ENCODE peak calls at places on chromosomes 2 and 18, in five cellular contexts. One of them, this sample, is unnamed. For H3K4me1 and H3K9me3, the result is how much of the 10 kb centered on the place peaks cover.

GRCh38 chr2:54524236-54524991 is 68.3 kb downstream of the SPTBN1 start:
- DNase-seq in transverse colon: no peak
- DNase-seq in right atrium auricular region: no peak
- DNase-seq in K562: no peak
- DNase-seq in cardiac muscle cell: peak
- DNase-seq in this sample: no peak

GRCh38 chr2:118737690-118738089 is 109.8 kb downstream of the EN1 start:
- DNase-seq in transverse colon: no peak
- DNase-seq in right atrium auricular region: peak
- DNase-seq in K562: no peak
- DNase-seq in cardiac muscle cell: no peak
- DNase-seq in this sample: no peak

GRCh38 chr2:155600914-155601760 is 731.4 kb downstream of the NR4A2 start:
- DNase-seq in transverse colon: no peak
- DNase-seq in right atrium auricular region: no peak
- DNase-seq in K562: no peak
- DNase-seq in cardiac muscle cell: no peak
- DNase-seq in this sample: no peak

GRCh38 chr2:106143495-106144215 is 50.4 kb downstream of the UXS1 start:
- DNase-seq in transverse colon: no peak
- DNase-seq in right atrium auricular region: no peak
- DNase-seq in K562: no peak
- DNase-seq in cardiac muscle cell: no peak
- DNase-seq in this sample: no peak

GRCh38 chr2:119462574-119462973 is 30.9 kb downstream of the TMEM37 start:
- DNase-seq in transverse colon: no peak
- DNase-seq in right atrium auricular region: no peak
- DNase-seq in K562: no peak
- DNase-seq in cardiac muscle cell: no peak
- DNase-seq in this sample: no peak

GRCh38 chr2:3594493-3595281 is at the start of gene COLEC11:
- DNase-seq in transverse colon: no peak
- DNase-seq in right atrium auricular region: peak
- DNase-seq in K562: peak
- DNase-seq in cardiac muscle cell: peak
- DNase-seq in this sample: no peak

GRCh38 chr18:74040459-74041332 is 106.9 kb downstream of the FBXO15 start:
- DNase-seq in transverse colon: peak
- DNase-seq in right atrium auricular region: no peak
- DNase-seq in K562: peak
- DNase-seq in cardiac muscle cell: peak
- DNase-seq in this sample: peak

GRCh38 chr2:236554629-236555282 is 14.9 kb upstream of the ACKR3 start:
- DNase-seq in transverse colon: no peak
- DNase-seq in right atrium auricular region: no peak
- DNase-seq in K562: no peak
- DNase-seq in cardiac muscle cell: no peak
- DNase-seq in this sample: no peak

GRCh38 chr18:48454146-48454796 is 45.1 kb upstream of the ZBTB7C start:
- DNase-seq in transverse colon: no peak
- DNase-seq in right atrium auricular region: peak
- DNase-seq in K562: no peak
- DNase-seq in cardiac muscle cell: no peak
- DNase-seq in this sample: no peak

GRCh38 chr18:74633652-74634352 is 36.1 kb downstream of the ZNF407 start:
- DNase-seq in transverse colon: no peak
- DNase-seq in right atrium auricular region: no peak
- DNase-seq in K562: no peak
- DNase-seq in cardiac muscle cell: no peak
- DNase-seq in this sample: no peak

GRCh38 chr2:135701442-135701841 is 40.2 kb upstream of the UBXN4 start:
- DNase-seq in transverse colon: no peak
- DNase-seq in right atrium auricular region: no peak
- DNase-seq in K562: no peak
- DNase-seq in cardiac muscle cell: no peak
- DNase-seq in this sample: no peak

GRCh38 chr2:224077773-224078507 is 38.9 kb upstream of the SERPINE2 start:
- DNase-seq in transverse colon: no peak
- DNase-seq in right atrium auricular region: no peak
- DNase-seq in K562: no peak
- DNase-seq in cardiac muscle cell: no peak
- DNase-seq in this sample: no peak

GRCh38 chr2:86223098-86223681 is 23.9 kb downstream of the MRPL35 start:
- DNase-seq in transverse colon: peak
- DNase-seq in right atrium auricular region: peak
- DNase-seq in K562: no peak
- DNase-seq in cardiac muscle cell: peak
- DNase-seq in this sample: no peak

GRCh38 chr2:73214120-73215035 is at the start of gene SMYD5:
- DNase-seq in transverse colon: peak
- DNase-seq in right atrium auricular region: peak
- DNase-seq in K562: peak
- DNase-seq in cardiac muscle cell: peak
- DNase-seq in this sample: peak

GRCh38 chr18:13550446-13551304 is 175.7 kb downstream of the FAM210A start:
- DNase-seq in transverse colon: no peak
- DNase-seq in right atrium auricular region: peak
- DNase-seq in K562: no peak
- DNase-seq in cardiac muscle cell: no peak
- DNase-seq in this sample: no peak

GRCh38 chr2:158509928-158510797 is 53.4 kb downstream of the PKP4 start:
- DNase-seq in transverse colon: no peak
- DNase-seq in right atrium auricular region: no peak
- DNase-seq in K562: no peak
- DNase-seq in cardiac muscle cell: no peak
- DNase-seq in this sample: no peak

GRCh38 chr2:104846955-104847820 is 6.7 kb upstream of the POU3F3 start:
- DNase-seq in transverse colon: no peak
- DNase-seq in right atrium auricular region: no peak
- DNase-seq in K562: no peak
- DNase-seq in cardiac muscle cell: no peak
- DNase-seq in this sample: no peak

DNA sequence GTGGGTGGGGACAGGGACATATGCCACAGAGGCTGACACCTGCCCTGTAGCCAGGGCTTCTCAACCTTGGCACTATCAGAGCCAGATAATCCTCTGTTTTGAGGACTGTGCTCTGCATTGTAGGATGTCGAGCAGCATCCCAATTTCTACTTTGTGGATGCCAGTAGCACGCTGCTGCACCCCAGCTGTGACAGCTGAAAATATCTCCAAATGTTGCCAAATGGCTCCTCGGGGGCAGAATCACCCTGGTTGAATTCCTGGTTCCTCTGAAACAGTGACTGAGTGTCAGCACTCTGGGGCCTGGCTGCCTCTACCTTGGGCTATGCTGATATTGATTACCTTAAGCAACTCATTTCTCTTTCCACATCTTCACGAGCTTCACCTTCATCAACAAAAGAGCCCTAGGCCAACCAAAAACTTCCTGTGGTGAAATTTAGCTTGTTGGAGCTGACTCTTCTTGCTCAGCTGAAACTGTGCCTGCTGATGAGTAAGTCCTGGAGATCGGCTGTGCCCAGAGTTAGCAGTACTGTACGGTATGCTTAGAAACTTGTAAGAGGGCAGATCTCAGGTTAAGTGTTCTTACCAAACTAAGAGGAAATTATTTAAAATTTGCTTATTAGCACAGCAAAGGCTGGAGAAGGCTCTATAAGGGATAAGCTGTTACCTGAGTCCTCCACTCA is 138.1 kb downstream of the SEPTIN10 start:
- DNase-seq in transverse colon: no peak
- DNase-seq in right atrium auricular region: no peak
- DNase-seq in K562: no peak
- DNase-seq in cardiac muscle cell: no peak
- DNase-seq in this sample: no peak
- H3K4me1 ChIP-seq in transverse colon: under half
- H3K4me1 ChIP-seq in right atrium auricular region: under half
- H3K4me1 ChIP-seq in K562: under half
- H3K4me1 ChIP-seq in cardiac muscle cell: under half
- H3K4me1 ChIP-seq in this sample: under half

DNA sequence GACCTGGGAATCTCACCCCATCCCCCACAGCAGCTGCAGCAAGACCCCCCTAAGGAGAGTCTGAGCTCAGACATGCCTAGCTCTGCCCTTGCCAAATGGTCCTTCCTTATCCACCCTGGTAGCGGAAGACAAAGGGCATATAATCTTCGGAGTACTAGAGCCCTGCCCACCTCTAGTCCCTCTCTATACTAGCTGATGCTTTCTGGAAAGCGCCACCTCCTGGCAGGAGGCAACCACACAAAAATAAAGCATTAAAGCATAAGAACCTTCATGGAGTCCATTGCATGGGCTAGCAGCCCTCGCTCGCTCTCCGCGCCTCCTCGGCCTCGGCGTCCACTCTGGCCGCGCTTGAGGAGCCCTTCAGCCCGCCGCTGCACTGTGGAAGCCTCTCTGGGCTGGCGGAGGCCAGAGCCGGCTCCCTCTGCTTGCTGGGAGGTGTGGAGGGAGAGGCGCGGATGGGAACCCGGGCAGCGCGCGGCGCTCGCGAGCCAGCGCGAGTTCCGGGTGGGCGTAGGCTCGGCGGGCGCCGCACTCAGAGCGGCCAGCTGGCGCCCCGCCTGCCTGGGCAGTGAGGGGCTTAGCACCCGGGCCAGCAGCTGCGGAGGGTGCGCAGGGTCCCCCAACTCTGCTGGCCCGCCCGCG is 941.2 kb downstream of the SUCLG1 start:
- DNase-seq in transverse colon: no peak
- DNase-seq in right atrium auricular region: no peak
- DNase-seq in K562: no peak
- DNase-seq in cardiac muscle cell: no peak
- DNase-seq in this sample: no peak
- H3K9me3 ChIP-seq in transverse colon: under half
- H3K9me3 ChIP-seq in right atrium auricular region: under half
- H3K9me3 ChIP-seq in K562: under half
- H3K9me3 ChIP-seq in cardiac muscle cell: under half
- H3K9me3 ChIP-seq in this sample: under half

DNA sequence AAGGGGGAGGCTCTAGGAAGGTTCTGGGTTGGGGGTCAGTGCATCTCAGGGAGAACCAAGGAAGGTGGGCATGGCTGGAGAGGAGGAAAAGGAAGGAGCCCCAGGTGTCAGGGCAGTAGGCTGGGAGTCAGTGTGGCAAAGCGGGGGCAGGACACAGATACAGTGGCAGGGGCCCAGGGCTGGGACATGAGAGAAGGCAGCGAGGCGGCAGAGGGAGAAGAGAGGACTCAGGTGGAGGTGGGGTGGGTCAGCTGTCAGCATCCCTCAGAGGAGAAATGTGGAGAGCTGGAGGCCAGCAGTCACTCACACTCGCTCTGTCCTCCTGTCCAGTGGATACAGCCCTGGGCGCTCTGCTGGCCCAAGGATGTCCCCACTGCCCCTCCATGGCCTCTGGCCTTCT is 5.6 kb upstream of the GMPPA start:
- DNase-seq in transverse colon: no peak
- DNase-seq in right atrium auricular region: no peak
- DNase-seq in K562: no peak
- DNase-seq in cardiac muscle cell: no peak
- DNase-seq in this sample: no peak
- H3K4me3 ChIP-seq in transverse colon: no peak
- H3K4me3 ChIP-seq in right atrium auricular region: no peak
- H3K4me3 ChIP-seq in K562: no peak
- H3K4me3 ChIP-seq in cardiac muscle cell: no peak
- H3K4me3 ChIP-seq in this sample: no peak

DNA sequence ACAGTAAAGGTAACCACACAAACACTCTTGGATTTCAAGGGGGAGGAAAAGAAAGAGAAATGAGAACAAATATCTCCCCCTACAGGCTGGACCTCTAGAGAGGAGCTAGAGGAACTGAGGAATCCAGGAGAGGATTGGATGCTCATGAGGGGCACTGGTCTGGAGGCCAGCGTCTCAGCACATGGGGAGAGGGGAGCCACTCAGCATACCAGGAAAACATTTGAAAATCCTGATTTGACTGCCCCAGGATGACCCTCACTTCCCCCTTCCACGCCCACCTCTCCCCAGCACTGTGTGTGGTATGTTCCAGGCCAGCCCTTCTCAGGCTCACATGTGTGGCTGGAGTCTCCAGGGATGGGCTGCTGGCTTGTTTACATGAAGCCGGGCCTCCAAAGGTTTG is 396.8 kb upstream of the ID2 start:
- DNase-seq in transverse colon: no peak
- DNase-seq in right atrium auricular region: no peak
- DNase-seq in K562: no peak
- DNase-seq in cardiac muscle cell: no peak
- DNase-seq in this sample: peak
- H3K4me1 ChIP-seq in transverse colon: under half
- H3K4me1 ChIP-seq in right atrium auricular region: under half
- H3K4me1 ChIP-seq in K562: under half
- H3K4me1 ChIP-seq in cardiac muscle cell: under half
- H3K4me1 ChIP-seq in this sample: under half

DNA sequence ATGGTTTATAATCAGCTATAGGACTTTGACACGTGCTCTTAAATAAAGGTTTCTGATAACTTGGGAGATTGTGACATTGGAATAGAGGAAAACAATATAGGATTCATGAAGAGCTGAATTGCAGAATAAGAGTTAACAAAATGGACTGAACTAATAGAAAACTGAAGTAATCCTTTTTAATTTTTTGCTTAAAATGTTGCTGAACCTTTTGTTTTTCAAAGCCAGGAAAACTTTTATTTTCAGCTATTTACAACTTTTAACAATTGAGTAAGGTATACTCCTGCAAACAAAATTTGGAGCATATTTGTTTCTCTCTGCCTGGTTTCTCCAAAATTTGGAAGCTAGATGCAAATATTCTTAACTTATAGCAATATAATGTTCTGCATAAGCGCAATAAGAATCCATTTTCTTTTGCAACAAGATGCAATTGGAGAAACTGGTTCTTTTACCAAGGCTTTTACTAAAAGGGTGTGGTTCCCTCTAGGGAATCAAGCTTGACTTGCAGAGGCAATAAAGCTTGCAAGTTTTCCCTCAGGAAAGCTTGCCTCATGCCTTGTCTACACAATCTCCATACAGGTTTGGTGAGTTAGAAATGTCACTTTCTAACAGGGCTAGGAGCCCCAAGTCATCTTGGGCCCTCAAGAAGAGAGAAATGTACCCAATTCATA is 10.3 kb upstream of the PDK1 start:
- DNase-seq in transverse colon: no peak
- DNase-seq in right atrium auricular region: no peak
- DNase-seq in K562: no peak
- DNase-seq in cardiac muscle cell: no peak
- DNase-seq in this sample: peak
- H3K9me3 ChIP-seq in transverse colon: under half
- H3K9me3 ChIP-seq in right atrium auricular region: under half
- H3K9me3 ChIP-seq in K562: under half
- H3K9me3 ChIP-seq in cardiac muscle cell: under half
- H3K9me3 ChIP-seq in this sample: under half

This sample was measured in Caco-2.